ENCODE peak calls at places on chromosomes 1 and 21, in five cellular contexts. R, U, N, S and Q are unnamed samples.

GRCh38 chr1:1921901-1922753 is 3.0 kb upstream of the TMEM52 start:
- DNase-seq in S (no peak), N (no peak), U (no peak), R (no peak), Q (no peak)

GRCh38 chr21:32499249-32500055 is 85.9 kb downstream of the TCP10L start:
- DNase-seq in U (no peak), N (no peak), S (no peak), R (peak), Q (no peak)

GRCh38 chr1:74858136-74858535 is 125.2 kb downstream of the TYW3 start:
- DNase-seq in R (no peak), S (no peak), U (no peak), N (no peak), Q (no peak)

GRCh38 chr1:2339206-2340085 is 51.9 kb downstream of the MORN1 start:
- DNase-seq in R (no peak), S (no peak), U (no peak), N (no peak), Q (no peak)

GRCh38 chr1:10489291-10490055 is 14.7 kb downstream of the PEX14 start:
- DNase-seq in S (no peak), U (no peak), N (no peak), R (no peak), Q (no peak)

GRCh38 chr1:145690587-145691558 is 16.3 kb downstream of the PDZK1 start:
- DNase-seq in R (peak), N (no peak), S (no peak), U (no peak), Q (no peak)

GRCh38 chr1:91916046-91916445 is 30.1 kb upstream of the TGFBR3 start:
- DNase-seq in S (no peak), R (no peak), N (no peak), U (no peak), Q (no peak)

GRCh38 chr1:22976461-22977243 is 4.0 kb upstream of the LACTBL1 start:
- DNase-seq in R (peak), S (peak), N (peak), U (peak), Q (no peak)

DNA sequence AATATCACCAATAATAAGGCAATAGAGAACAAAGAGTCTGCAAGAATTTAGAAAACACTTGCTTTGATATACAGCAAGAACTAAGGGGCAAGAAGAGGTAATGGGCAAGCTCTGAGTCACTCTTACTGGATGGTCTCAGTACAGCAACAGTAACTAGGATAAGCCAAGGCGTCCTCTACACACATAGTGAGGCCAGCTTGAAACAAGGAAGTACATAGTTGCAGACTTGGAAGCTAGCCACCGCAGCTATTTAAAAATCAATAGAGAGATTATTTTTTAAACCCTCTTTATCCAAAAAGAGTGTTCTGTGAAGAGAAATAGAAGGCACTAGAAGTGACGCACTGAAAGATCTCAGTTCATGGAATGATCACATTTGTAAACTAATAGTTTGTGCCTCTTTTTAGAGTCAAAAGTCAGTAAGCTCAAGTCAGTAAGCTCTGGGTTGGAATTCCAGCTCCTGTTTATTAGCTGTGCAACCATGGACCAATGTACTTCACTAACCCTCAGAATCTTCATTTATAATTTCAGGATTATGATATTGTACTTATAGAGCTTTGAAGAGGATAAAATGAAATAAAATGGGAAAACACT is 118.6 kb downstream of the AKT3 start:
- DNase-seq in U (no peak), R (peak), S (no peak), N (peak), Q (no peak)
- H3K27ac ChIP-seq in U (no peak), R (no peak), S (no peak), N (peak), Q (peak)

DNA sequence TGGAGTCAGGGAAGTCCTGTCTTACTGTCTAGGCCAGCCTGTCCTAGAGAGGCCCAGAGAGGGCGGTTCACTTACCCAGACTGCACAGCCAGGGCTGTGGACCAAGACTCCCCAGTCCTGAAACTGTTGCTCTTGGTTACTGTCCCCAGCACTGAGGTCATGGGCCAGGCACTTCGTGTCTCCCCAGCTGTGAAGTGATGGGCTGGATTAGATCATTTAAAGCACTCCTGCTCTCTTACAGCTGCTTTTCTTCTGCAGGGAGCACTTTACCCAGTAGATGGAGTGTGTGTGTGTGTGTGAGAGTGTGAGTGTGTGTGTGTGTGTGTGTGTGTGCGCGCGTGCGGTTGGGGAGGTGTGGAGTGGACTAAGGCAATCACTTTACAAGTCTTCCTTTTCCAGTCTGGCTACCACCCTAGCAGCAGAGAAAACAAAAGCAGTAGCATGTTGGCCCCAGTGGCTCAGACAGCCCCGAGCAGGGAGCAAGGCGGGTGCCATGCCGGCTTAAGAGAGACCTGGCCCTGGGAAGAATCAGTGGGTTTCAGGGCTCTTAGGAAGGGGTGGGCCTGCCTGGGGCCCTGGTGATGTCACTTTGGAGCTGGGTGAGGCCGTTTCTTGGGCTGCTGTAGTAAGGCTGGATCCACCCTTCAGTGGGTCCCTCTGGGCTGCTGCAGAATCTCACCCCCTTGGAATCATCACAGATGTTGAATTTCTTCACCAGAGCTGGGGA is 2.4 kb downstream of the SPSB1 start:
- DNase-seq in N (no peak), S (no peak), R (peak), U (no peak), Q (no peak)
- H3K4me3 ChIP-seq in N (no peak), S (peak), R (peak), U (no peak), Q (peak)

GRCh38 chr1:194347184-194347583 is 1160.8 kb upstream of the B3GALT2 start:
- DNase-seq in N (no peak), S (no peak), R (no peak), U (no peak), Q (no peak)

GRCh38 chr1:194339451-194339850 is 1153.0 kb upstream of the B3GALT2 start:
- DNase-seq in S (no peak), N (no peak), U (no peak), R (no peak), Q (no peak)

GRCh38 chr1:194341587-194341986 is 1155.2 kb upstream of the B3GALT2 start:
- DNase-seq in N (no peak), U (no peak), R (no peak), S (no peak), Q (no peak)

GRCh38 chr1:194338241-194338948 is 1152.0 kb upstream of the B3GALT2 start:
- DNase-seq in N (no peak), S (no peak), R (peak), U (no peak), Q (no peak)

GRCh38 chr1:194342484-194343262 is 1156.3 kb upstream of the B3GALT2 start:
- DNase-seq in R (no peak), N (no peak), U (no peak), S (no peak), Q (no peak)
- TF ChIP-seq CTCF in R (no peak), N (no peak), U (no peak), S (no peak), Q (no peak)

GRCh38 chr21:39453571-39454179 is 1.9 kb downstream of the SH3BGR start:
- DNase-seq in S (no peak), U (no peak), R (no peak), N (no peak), Q (no peak)
- H3K27ac ChIP-seq in S (no peak), U (no peak), R (no peak), N (no peak), Q (peak)

DNA sequence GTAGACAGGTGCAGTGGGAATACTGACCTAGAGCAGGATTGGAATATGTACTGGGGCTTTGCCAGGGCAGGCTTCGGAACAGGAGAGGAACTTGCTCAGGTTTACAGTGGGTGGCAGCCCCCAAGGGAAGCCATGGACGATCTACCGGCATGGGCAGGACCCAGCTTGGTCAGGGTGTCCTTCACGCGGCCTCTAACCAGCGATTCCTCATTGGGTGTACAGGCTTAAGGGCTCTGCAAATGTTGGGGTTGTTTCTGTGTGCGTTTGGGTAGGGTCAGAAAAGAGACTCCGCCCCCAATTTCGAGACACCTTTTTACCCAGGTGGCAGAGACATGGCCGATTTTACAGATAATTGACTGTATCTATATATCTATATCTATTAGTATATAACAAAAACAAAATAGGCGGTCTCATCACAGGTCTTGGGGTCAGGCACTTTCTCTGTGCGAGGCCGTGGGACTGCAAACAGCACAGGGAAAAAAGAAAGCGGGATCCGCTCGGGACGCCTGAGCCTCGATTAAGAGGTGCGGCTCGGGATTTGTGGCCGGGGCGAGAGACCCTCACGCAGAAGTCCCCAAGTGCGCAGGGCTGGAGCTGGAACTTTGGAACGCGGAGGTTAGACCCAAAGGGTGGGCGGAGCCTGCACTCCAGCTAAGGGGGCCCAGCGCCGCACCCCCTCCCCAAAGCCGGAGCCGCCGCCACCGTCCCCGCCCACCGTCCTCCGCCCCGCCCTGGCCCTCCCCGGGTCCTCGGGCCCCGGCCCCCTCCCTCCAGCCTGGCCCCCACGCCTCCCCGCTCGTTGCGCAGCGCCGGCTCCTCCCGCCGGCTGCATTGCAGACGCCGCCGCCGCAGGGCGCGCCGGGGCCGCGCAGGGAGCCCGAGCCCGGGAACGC is 67.5 kb upstream of the VAMP3 start:
- DNase-seq in R (no peak), S (no peak), N (no peak), U (no peak), Q (no peak)
- H3K4me3 ChIP-seq in R (no peak), S (peak), N (no peak), U (peak), Q (peak)